ENCODE peak calls at places on chromosomes 5 and 9, in seven cellular contexts. One of them, this sample, is unnamed.

GRCh38 chr9:8860925-8861324 is 1061.3 kb upstream of the DMAC1 start:
- DNase-seq in lung: no peak
- DNase-seq in prostate gland: no peak
- DNase-seq in fibroblast of lung: peak
- DNase-seq in type B pancreatic cell: no peak
- DNase-seq in fibroblast of mammary gland: peak
- DNase-seq in transverse colon: no peak
- DNase-seq in this sample: no peak

GRCh38 chr9:25322138-25322537 is 356.1 kb downstream of the TUSC1 start:
- DNase-seq in transverse colon: no peak
- DNase-seq in fibroblast of mammary gland: no peak
- DNase-seq in prostate gland: no peak
- DNase-seq in fibroblast of lung: no peak
- DNase-seq in lung: no peak
- DNase-seq in type B pancreatic cell: no peak
- DNase-seq in this sample: no peak

GRCh38 chr5:83516962-83517750 is 45.6 kb downstream of the VCAN start:
- DNase-seq in lung: no peak
- DNase-seq in fibroblast of mammary gland: no peak
- DNase-seq in fibroblast of lung: no peak
- DNase-seq in transverse colon: no peak
- DNase-seq in type B pancreatic cell: no peak
- DNase-seq in prostate gland: no peak
- DNase-seq in this sample: no peak

GRCh38 chr5:149371296-149371962 is 7.7 kb downstream of the IL17B start:
- DNase-seq in type B pancreatic cell: no peak
- DNase-seq in transverse colon: peak
- DNase-seq in lung: peak
- DNase-seq in fibroblast of mammary gland: peak
- DNase-seq in fibroblast of lung: peak
- DNase-seq in prostate gland: no peak
- DNase-seq in this sample: no peak

GRCh38 chr5:79695501-79695900 is 5.9 kb downstream of the CMYA5 start:
- DNase-seq in lung: no peak
- DNase-seq in prostate gland: no peak
- DNase-seq in type B pancreatic cell: no peak
- DNase-seq in transverse colon: no peak
- DNase-seq in fibroblast of lung: no peak
- DNase-seq in fibroblast of mammary gland: no peak
- DNase-seq in this sample: no peak

GRCh38 chr5:176901260-176902101 is 2.3 kb upstream of the HK3 start:
- DNase-seq in prostate gland: no peak
- DNase-seq in type B pancreatic cell: no peak
- DNase-seq in fibroblast of lung: no peak
- DNase-seq in transverse colon: no peak
- DNase-seq in fibroblast of mammary gland: no peak
- DNase-seq in lung: no peak
- DNase-seq in this sample: no peak

GRCh38 chr9:76818271-76818670 is 54.0 kb downstream of the PCA3 start:
- DNase-seq in type B pancreatic cell: no peak
- DNase-seq in prostate gland: peak
- DNase-seq in fibroblast of lung: peak
- DNase-seq in lung: peak
- DNase-seq in fibroblast of mammary gland: peak
- DNase-seq in transverse colon: peak
- DNase-seq in this sample: peak

GRCh38 chr9:110192531-110193326 is 15.2 kb downstream of the C9orf152 start:
- DNase-seq in transverse colon: no peak
- DNase-seq in lung: no peak
- DNase-seq in fibroblast of lung: peak
- DNase-seq in fibroblast of mammary gland: peak
- DNase-seq in prostate gland: no peak
- DNase-seq in type B pancreatic cell: no peak
- DNase-seq in this sample: peak

GRCh38 chr5:112329429-112330090 is 89.5 kb downstream of the EPB41L4A start:
- DNase-seq in fibroblast of mammary gland: no peak
- DNase-seq in transverse colon: no peak
- DNase-seq in lung: no peak
- DNase-seq in type B pancreatic cell: no peak
- DNase-seq in prostate gland: peak
- DNase-seq in fibroblast of lung: no peak
- DNase-seq in this sample: no peak

GRCh38 chr5:79878721-79879336 is 112.2 kb downstream of the MTX3 start:
- DNase-seq in prostate gland: no peak
- DNase-seq in transverse colon: no peak
- DNase-seq in fibroblast of lung: no peak
- DNase-seq in type B pancreatic cell: no peak
- DNase-seq in fibroblast of mammary gland: peak
- DNase-seq in lung: no peak
- DNase-seq in this sample: no peak

GRCh38 chr9:1454980-1455367 is 404.8 kb downstream of the DMRT2 start:
- DNase-seq in fibroblast of mammary gland: peak
- DNase-seq in type B pancreatic cell: no peak
- DNase-seq in lung: no peak
- DNase-seq in prostate gland: no peak
- DNase-seq in transverse colon: no peak
- DNase-seq in fibroblast of lung: no peak
- DNase-seq in this sample: no peak

GRCh38 chr5:111227805-111228204 is 3.6 kb downstream of the CAMK4 start:
- DNase-seq in lung: no peak
- DNase-seq in prostate gland: no peak
- DNase-seq in fibroblast of mammary gland: peak
- DNase-seq in type B pancreatic cell: no peak
- DNase-seq in fibroblast of lung: peak
- DNase-seq in transverse colon: peak
- DNase-seq in this sample: peak

GRCh38 chr5:33556330-33557328 is 115.9 kb downstream of the TARS1 start:
- DNase-seq in transverse colon: no peak
- DNase-seq in prostate gland: no peak
- DNase-seq in fibroblast of mammary gland: peak
- DNase-seq in type B pancreatic cell: no peak
- DNase-seq in lung: no peak
- DNase-seq in fibroblast of lung: no peak
- DNase-seq in this sample: no peak

GRCh38 chr5:1322955-1323802 is 21.7 kb downstream of the CLPTM1L start:
- DNase-seq in fibroblast of mammary gland: no peak
- DNase-seq in lung: no peak
- DNase-seq in fibroblast of lung: no peak
- DNase-seq in transverse colon: no peak
- DNase-seq in prostate gland: no peak
- DNase-seq in type B pancreatic cell: peak
- DNase-seq in this sample: no peak

GRCh38 chr5:124056326-124057160 is 544.6 kb downstream of the CSNK1G3 start:
- DNase-seq in transverse colon: no peak
- DNase-seq in lung: peak
- DNase-seq in fibroblast of lung: peak
- DNase-seq in prostate gland: no peak
- DNase-seq in fibroblast of mammary gland: no peak
- DNase-seq in type B pancreatic cell: no peak
- DNase-seq in this sample: no peak

GRCh38 chr5:140145818-140146522 is 20.2 kb downstream of the IGIP start:
- DNase-seq in lung: peak
- DNase-seq in transverse colon: peak
- DNase-seq in type B pancreatic cell: peak
- DNase-seq in prostate gland: peak
- DNase-seq in fibroblast of mammary gland: peak
- DNase-seq in fibroblast of lung: peak
- DNase-seq in this sample: peak

GRCh38 chr5:88355490-88356050 is 86.9 kb upstream of the TMEM161B start:
- DNase-seq in prostate gland: no peak
- DNase-seq in fibroblast of mammary gland: no peak
- DNase-seq in fibroblast of lung: no peak
- DNase-seq in transverse colon: no peak
- DNase-seq in lung: no peak
- DNase-seq in type B pancreatic cell: no peak
- DNase-seq in this sample: no peak

GRCh38 chr5:145980718-145981117 is 44.3 kb downstream of the SH3RF2 start:
- DNase-seq in prostate gland: no peak
- DNase-seq in type B pancreatic cell: no peak
- DNase-seq in fibroblast of lung: no peak
- DNase-seq in lung: no peak
- DNase-seq in fibroblast of mammary gland: no peak
- DNase-seq in transverse colon: no peak
- DNase-seq in this sample: no peak

GRCh38 chr9:78296208-78296892 is 575 bp upstream of the PSAT1 start:
- DNase-seq in fibroblast of lung: peak
- DNase-seq in transverse colon: peak
- DNase-seq in fibroblast of mammary gland: peak
- DNase-seq in lung: peak
- DNase-seq in prostate gland: peak
- DNase-seq in type B pancreatic cell: no peak
- DNase-seq in this sample: no peak

GRCh38 chr9:78297672-78297961 is 692 bp downstream of the PSAT1 start:
- DNase-seq in fibroblast of lung: no peak
- DNase-seq in transverse colon: no peak
- DNase-seq in type B pancreatic cell: no peak
- DNase-seq in prostate gland: no peak
- DNase-seq in fibroblast of mammary gland: peak
- DNase-seq in lung: no peak
- DNase-seq in this sample: no peak

GRCh38 chr9:78298046-78298511 is 1.2 kb downstream of the PSAT1 start:
- DNase-seq in fibroblast of lung: no peak
- DNase-seq in fibroblast of mammary gland: peak
- DNase-seq in transverse colon: no peak
- DNase-seq in lung: no peak
- DNase-seq in type B pancreatic cell: no peak
- DNase-seq in prostate gland: no peak
- DNase-seq in this sample: no peak

GRCh38 chr9:78295731-78296130 is 1.2 kb upstream of the PSAT1 start:
- DNase-seq in transverse colon: no peak
- DNase-seq in fibroblast of mammary gland: peak
- DNase-seq in fibroblast of lung: no peak
- DNase-seq in type B pancreatic cell: no peak
- DNase-seq in lung: no peak
- DNase-seq in prostate gland: no peak
- DNase-seq in this sample: no peak

DNA sequence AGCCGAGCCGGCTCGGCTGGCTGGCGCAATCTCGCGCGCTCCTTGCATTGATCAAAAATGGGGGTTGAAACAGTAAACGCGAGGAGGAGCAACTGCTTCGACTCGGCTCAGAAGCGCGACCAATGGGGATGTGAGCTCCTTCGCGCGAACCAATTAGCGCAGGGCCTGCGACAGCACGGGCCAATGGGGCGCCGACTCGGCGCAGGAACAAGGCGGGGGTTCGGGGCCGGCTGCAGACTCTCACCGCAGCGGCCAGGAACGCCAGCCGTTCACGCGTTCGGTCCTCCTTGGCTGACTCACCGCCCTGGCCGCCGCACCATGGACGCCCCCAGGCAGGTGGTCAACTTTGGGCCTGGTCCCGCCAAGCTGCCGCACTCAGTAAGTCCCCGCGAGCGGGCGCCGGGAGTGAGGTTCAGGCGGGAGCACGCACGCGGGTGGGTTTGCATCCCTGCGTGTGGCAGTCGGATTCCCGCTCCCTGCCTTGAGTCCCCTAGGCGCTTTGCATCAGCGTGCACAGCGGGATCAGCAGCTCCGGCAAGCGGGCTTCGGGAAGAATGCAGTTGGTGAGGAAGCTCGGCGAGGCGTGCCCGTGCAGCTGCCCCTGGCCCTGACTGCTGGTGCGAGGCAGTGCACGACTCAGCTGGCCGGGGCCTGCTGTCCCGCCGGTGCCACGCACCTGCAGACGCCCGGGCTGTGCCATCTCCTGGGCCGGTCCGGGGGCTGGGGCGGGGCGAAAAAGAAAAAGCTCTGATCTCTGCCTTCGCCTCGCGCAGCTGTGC is at the start of gene PSAT1:
- DNase-seq in fibroblast of lung: peak
- DNase-seq in prostate gland: peak
- DNase-seq in fibroblast of mammary gland: peak
- DNase-seq in lung: peak
- DNase-seq in type B pancreatic cell: peak
- DNase-seq in transverse colon: peak
- DNase-seq in this sample: peak
- TF ChIP-seq CTCF in fibroblast of lung: no peak
- TF ChIP-seq CTCF in prostate gland: no peak
- TF ChIP-seq CTCF in fibroblast of mammary gland: no peak
- TF ChIP-seq CTCF in lung: no peak
- TF ChIP-seq CTCF in type B pancreatic cell: no peak
- TF ChIP-seq CTCF in transverse colon: no peak
- TF ChIP-seq CTCF in this sample: no peak

GRCh38 chr5:135443329-135443960 is 3.7 kb downstream of the DCANP1 start:
- DNase-seq in fibroblast of mammary gland: no peak
- DNase-seq in lung: no peak
- DNase-seq in prostate gland: no peak
- DNase-seq in type B pancreatic cell: peak
- DNase-seq in transverse colon: no peak
- DNase-seq in fibroblast of lung: no peak
- DNase-seq in this sample: no peak
- TF ChIP-seq CTCF in fibroblast of mammary gland: no peak
- TF ChIP-seq CTCF in lung: no peak
- TF ChIP-seq CTCF in prostate gland: no peak
- TF ChIP-seq CTCF in type B pancreatic cell: no peak
- TF ChIP-seq CTCF in transverse colon: no peak
- TF ChIP-seq CTCF in fibroblast of lung: no peak
- TF ChIP-seq CTCF in this sample: no peak

DNA sequence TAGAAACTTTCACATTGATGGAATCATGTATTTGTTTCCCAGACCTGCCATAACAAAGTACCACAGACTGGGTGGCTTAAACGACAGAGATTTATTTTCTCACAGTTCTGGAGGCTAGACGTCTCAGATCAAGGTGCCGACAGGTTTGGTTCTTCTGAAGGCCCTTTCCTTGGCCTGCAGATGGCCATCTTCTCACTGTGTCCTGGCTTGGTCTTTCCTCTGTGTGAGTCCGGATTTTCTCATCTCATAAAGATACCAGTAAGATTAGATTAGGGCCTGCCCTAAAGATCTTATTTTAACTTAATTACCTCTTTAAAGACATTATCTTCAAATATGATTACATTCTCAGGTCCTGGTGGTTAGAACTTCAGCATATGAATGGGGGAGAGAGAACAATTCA is 5.8 kb downstream of the USP20 start:
- DNase-seq in fibroblast of mammary gland: no peak
- DNase-seq in lung: no peak
- DNase-seq in type B pancreatic cell: no peak
- DNase-seq in transverse colon: no peak
- DNase-seq in prostate gland: no peak
- DNase-seq in fibroblast of lung: no peak
- DNase-seq in this sample: no peak
- TF ChIP-seq CTCF in fibroblast of mammary gland: no peak
- TF ChIP-seq CTCF in lung: no peak
- TF ChIP-seq CTCF in type B pancreatic cell: no peak
- TF ChIP-seq CTCF in transverse colon: no peak
- TF ChIP-seq CTCF in prostate gland: no peak
- TF ChIP-seq CTCF in fibroblast of lung: no peak
- TF ChIP-seq CTCF in this sample: no peak

GRCh38 chr5:141343242-141343952 is at the start of gene PCDHGA3:
- DNase-seq in fibroblast of mammary gland: peak
- DNase-seq in fibroblast of lung: peak
- DNase-seq in lung: no peak
- DNase-seq in type B pancreatic cell: no peak
- DNase-seq in transverse colon: no peak
- DNase-seq in prostate gland: no peak
- DNase-seq in this sample: no peak

GRCh38 chr5:141342773-141343172 is 856 bp upstream of the PCDHGA3 start:
- DNase-seq in prostate gland: no peak
- DNase-seq in lung: no peak
- DNase-seq in type B pancreatic cell: no peak
- DNase-seq in fibroblast of mammary gland: no peak
- DNase-seq in transverse colon: no peak
- DNase-seq in fibroblast of lung: no peak
- DNase-seq in this sample: no peak

GRCh38 chr5:141343953-141344463 is 379 bp downstream of the PCDHGA3 start:
- DNase-seq in fibroblast of mammary gland: no peak
- DNase-seq in fibroblast of lung: no peak
- DNase-seq in prostate gland: no peak
- DNase-seq in lung: no peak
- DNase-seq in transverse colon: no peak
- DNase-seq in type B pancreatic cell: no peak
- DNase-seq in this sample: no peak

GRCh38 chr5:141338538-141339306 is at the start of gene PCDHGA2:
- DNase-seq in prostate gland: no peak
- DNase-seq in type B pancreatic cell: no peak
- DNase-seq in fibroblast of lung: peak
- DNase-seq in transverse colon: no peak
- DNase-seq in fibroblast of mammary gland: peak
- DNase-seq in lung: no peak
- DNase-seq in this sample: no peak
- TF ChIP-seq CTCF in prostate gland: peak
- TF ChIP-seq CTCF in type B pancreatic cell: peak
- TF ChIP-seq CTCF in fibroblast of lung: peak
- TF ChIP-seq CTCF in transverse colon: no peak
- TF ChIP-seq CTCF in fibroblast of mammary gland: peak
- TF ChIP-seq CTCF in lung: no peak
- TF ChIP-seq CTCF in this sample: peak

This sample was measured in AG09319.